ENCODE peak calls at places on chromosomes 12 and 14, in eight cellular contexts. Q, S, B, W, G, D, I and T are unnamed samples.

GRCh38 chr12:41368006-41368405 is 179.9 kb downstream of the PDZRN4 start:
- DNase-seq in Q (peak; percentile 8), S (no peak), B (no peak), W (no peak), G (no peak), D (no peak), I (no peak), T (no peak)

GRCh38 chr14:90661881-90662280 is 154.3 kb downstream of the TTC7B start:
- DNase-seq in Q (no peak), S (no peak), B (no peak), W (no peak), G (no peak), D (no peak), I (peak; percentile 40), T (peak; percentile 60)

GRCh38 chr12:39931857-39932256 is 174.0 kb downstream of the SLC2A13 start:
- DNase-seq in Q (peak; percentile 72), S (no peak), B (no peak), W (no peak), G (no peak), D (no peak), I (no peak), T (no peak)

GRCh38 chr12:25054783-25055144 is 105.9 kb upstream of the BCAT1 start:
- DNase-seq in Q (no peak), S (no peak), B (no peak), W (no peak), G (no peak), D (no peak), I (no peak), T (no peak)

GRCh38 chr12:124568431-124569374 is 1.3 kb upstream of the NCOR2 start:
- DNase-seq in Q (peak; percentile 94), S (no peak), B (peak; percentile 85), W (no peak), G (no peak), D (no peak), I (peak; percentile 67), T (peak; percentile 33)

GRCh38 chr14:25136811-25137210 is 86.9 kb upstream of the STXBP6 start:
- DNase-seq in Q (no peak), S (no peak), B (no peak), W (no peak), G (no peak), D (no peak), I (no peak), T (no peak)

GRCh38 chr14:50920482-50921225 is 23.6 kb downstream of the PYGL start:
- DNase-seq in Q (peak; percentile 94), S (no peak), B (no peak), W (no peak), G (no peak), D (no peak), I (peak; percentile 19), T (no peak)

GRCh38 chr12:115096673-115097349 is 412.8 kb upstream of the TBX3 start:
- DNase-seq in Q (peak; percentile 32), S (no peak), B (peak; percentile 48), W (no peak), G (no peak), D (no peak), I (no peak), T (no peak)

GRCh38 chr12:53824001-53824716 is 72.4 kb upstream of the CISTR start:
- DNase-seq in Q (no peak), S (no peak), B (no peak), W (no peak), G (no peak), D (no peak), I (no peak), T (no peak)